ENCODE peak calls at places on chromosomes 7 and 10, in four cellular contexts. One of them, this sample, is unnamed. For H3K4me1, the result is how much of the 10 kb centered on the place peaks cover.

GRCh38 chr10:7243139-7243538 is 167.7 kb downstream of the SFMBT2 start:
- DNase-seq in A549: no peak
- DNase-seq in stomach: no peak
- DNase-seq in mesendoderm: no peak
- DNase-seq in this sample: no peak

GRCh38 chr7:55387062-55387965 is 22.2 kb downstream of the LANCL2 start:
- DNase-seq in mesendoderm: peak
- DNase-seq in A549: peak
- DNase-seq in stomach: no peak
- DNase-seq in this sample: no peak

GRCh38 chr10:28382520-28383269 is 79.8 kb upstream of the MPP7 start:
- DNase-seq in stomach: no peak
- DNase-seq in A549: peak
- DNase-seq in mesendoderm: no peak
- DNase-seq in this sample: no peak

GRCh38 chr7:100007887-100008286 is 7.5 kb upstream of the ZKSCAN1 start:
- DNase-seq in mesendoderm: peak
- DNase-seq in A549: no peak
- DNase-seq in stomach: no peak
- DNase-seq in this sample: no peak

GRCh38 chr7:70017371-70017770 is 419.1 kb downstream of the AUTS2 start:
- DNase-seq in stomach: no peak
- DNase-seq in A549: no peak
- DNase-seq in mesendoderm: no peak
- DNase-seq in this sample: no peak

GRCh38 chr7:42016517-42016916 is 220.5 kb downstream of the GLI3 start:
- DNase-seq in stomach: no peak
- DNase-seq in A549: no peak
- DNase-seq in mesendoderm: no peak
- DNase-seq in this sample: no peak

GRCh38 chr7:151551820-151552219 is 32.1 kb upstream of the RHEB start:
- DNase-seq in mesendoderm: peak
- DNase-seq in stomach: no peak
- DNase-seq in A549: no peak
- DNase-seq in this sample: no peak

GRCh38 chr10:52762088-52762487 is 10.5 kb downstream of the MBL2 start:
- DNase-seq in A549: no peak
- DNase-seq in mesendoderm: no peak
- DNase-seq in stomach: no peak
- DNase-seq in this sample: no peak

GRCh38 chr10:18417950-18418527 is 233.3 kb downstream of the NSUN6 start:
- DNase-seq in stomach: no peak
- DNase-seq in A549: no peak
- DNase-seq in mesendoderm: no peak
- DNase-seq in this sample: no peak

GRCh38 chr7:158821173-158822021 is 7.9 kb downstream of the ESYT2 start:
- DNase-seq in mesendoderm: peak
- DNase-seq in stomach: no peak
- DNase-seq in A549: peak
- DNase-seq in this sample: no peak

GRCh38 chr7:104983620-104984539 is 30.1 kb upstream of the KMT2E start:
- DNase-seq in stomach: peak
- DNase-seq in mesendoderm: peak
- DNase-seq in A549: peak
- DNase-seq in this sample: peak

GRCh38 chr7:158783595-158783994 is 45.7 kb downstream of the ESYT2 start:
- DNase-seq in stomach: no peak
- DNase-seq in A549: no peak
- DNase-seq in mesendoderm: no peak
- DNase-seq in this sample: no peak

GRCh38 chr7:2934984-2935740 is 91.1 kb upstream of the GNA12 start:
- DNase-seq in mesendoderm: no peak
- DNase-seq in stomach: no peak
- DNase-seq in A549: no peak
- DNase-seq in this sample: no peak

GRCh38 chr10:79285315-79286185 is 61.7 kb upstream of the PPIF start:
- DNase-seq in mesendoderm: no peak
- DNase-seq in A549: no peak
- DNase-seq in stomach: no peak
- DNase-seq in this sample: no peak

GRCh38 chr7:139036901-139037300 is 1.1 kb upstream of the ZC3HAV1L start:
- DNase-seq in stomach: no peak
- DNase-seq in A549: no peak
- DNase-seq in mesendoderm: no peak
- DNase-seq in this sample: no peak

GRCh38 chr7:95636140-95636539 is 39.8 kb upstream of the PDK4 start:
- DNase-seq in A549: no peak
- DNase-seq in stomach: no peak
- DNase-seq in mesendoderm: no peak
- DNase-seq in this sample: no peak

GRCh38 chr7:111098011-111098925 is 7.3 kb downstream of the LRRN3 start:
- DNase-seq in mesendoderm: peak
- DNase-seq in A549: peak
- DNase-seq in stomach: no peak
- DNase-seq in this sample: no peak

GRCh38 chr10:75845538-75845937 is 414.1 kb downstream of the LRMDA start:
- DNase-seq in A549: no peak
- DNase-seq in stomach: no peak
- DNase-seq in mesendoderm: peak
- DNase-seq in this sample: no peak

GRCh38 chr10:44986670-44987069 is 8.1 kb upstream of the DEPP1 start:
- DNase-seq in A549: no peak
- DNase-seq in stomach: no peak
- DNase-seq in mesendoderm: no peak
- DNase-seq in this sample: no peak
- H3K4me1 ChIP-seq in A549: under half
- H3K4me1 ChIP-seq in stomach: under half
- H3K4me1 ChIP-seq in mesendoderm: under half
- H3K4me1 ChIP-seq in this sample: under half

GRCh38 chr10:119543814-119544642 is 1.5 kb upstream of the RGS10 start:
- DNase-seq in stomach: no peak
- DNase-seq in mesendoderm: peak
- DNase-seq in A549: no peak
- DNase-seq in this sample: no peak

GRCh38 chr10:119541459-119542356 is 811 bp downstream of the RGS10 start:
- DNase-seq in stomach: peak
- DNase-seq in A549: no peak
- DNase-seq in mesendoderm: no peak
- DNase-seq in this sample: no peak

GRCh38 chr10:119542357-119542989 is at the start of gene RGS10:
- DNase-seq in stomach: peak
- DNase-seq in mesendoderm: peak
- DNase-seq in A549: peak
- DNase-seq in this sample: peak

GRCh38 chr10:119545310-119545709 is 2.8 kb upstream of the RGS10 start:
- DNase-seq in stomach: no peak
- DNase-seq in A549: no peak
- DNase-seq in mesendoderm: no peak
- DNase-seq in this sample: no peak

DNA sequence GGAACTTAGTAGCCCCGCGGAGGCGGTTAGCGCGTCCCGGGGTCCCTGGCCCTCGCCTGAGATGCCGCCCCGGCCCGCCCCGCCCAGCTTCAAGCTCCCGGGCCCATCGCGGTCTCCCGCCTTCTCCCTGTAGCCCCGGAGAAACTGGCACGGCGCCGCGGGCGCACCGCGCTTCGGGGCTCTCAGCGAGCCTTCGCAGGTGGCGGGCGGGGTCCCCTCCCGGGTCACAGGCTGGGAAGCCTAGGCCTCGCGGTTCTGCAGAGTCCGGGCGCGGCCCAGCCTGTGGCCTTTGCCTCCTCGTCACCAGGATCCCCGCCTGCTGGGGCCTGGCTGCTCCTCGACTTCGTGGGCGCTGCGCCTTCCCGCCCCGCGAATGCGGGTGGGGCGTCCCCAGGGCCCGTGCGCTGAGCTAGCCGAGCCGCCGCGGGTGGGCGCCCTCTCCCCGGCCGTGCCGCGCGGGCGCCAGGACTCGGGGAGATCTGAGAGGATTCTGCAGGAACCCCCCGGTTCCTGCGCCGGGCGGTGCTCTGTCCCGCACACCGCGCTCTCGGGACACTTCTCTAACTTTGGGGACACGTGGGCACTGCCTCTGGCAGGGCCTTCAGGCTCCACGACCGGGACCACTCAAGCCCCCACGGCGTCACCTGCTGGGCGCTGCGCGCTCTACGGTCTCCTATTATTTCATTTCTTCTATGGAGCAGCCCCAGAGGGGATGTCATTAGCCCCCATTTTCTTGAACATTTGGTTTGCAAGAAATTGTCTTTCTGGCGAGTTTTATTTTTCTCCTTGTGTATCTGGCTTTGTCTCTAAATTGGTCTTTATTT is 683 bp upstream of the RGS10 start:
- DNase-seq in stomach: peak
- DNase-seq in A549: peak
- DNase-seq in mesendoderm: peak
- DNase-seq in this sample: peak
- H3K27ac ChIP-seq in stomach: peak
- H3K27ac ChIP-seq in A549: peak
- H3K27ac ChIP-seq in mesendoderm: no peak
- H3K27ac ChIP-seq in this sample: peak

GRCh38 chr10:71739368-71739900 is 19.9 kb upstream of the C10orf105 start:
- DNase-seq in mesendoderm: no peak
- DNase-seq in stomach: no peak
- DNase-seq in A549: no peak
- DNase-seq in this sample: no peak
- H3K4me1 ChIP-seq in mesendoderm: under half
- H3K4me1 ChIP-seq in stomach: under half
- H3K4me1 ChIP-seq in A549: under half
- H3K4me1 ChIP-seq in this sample: under half

GRCh38 chr10:89283174-89283987 is 18.5 kb upstream of the IFIT2 start:
- DNase-seq in stomach: no peak
- DNase-seq in A549: no peak
- DNase-seq in mesendoderm: no peak
- DNase-seq in this sample: no peak

GRCh38 chr10:89281606-89282395 is 20.0 kb upstream of the IFIT2 start:
- DNase-seq in stomach: no peak
- DNase-seq in A549: no peak
- DNase-seq in mesendoderm: no peak
- DNase-seq in this sample: no peak

GRCh38 chr10:89278034-89278535 is 23.8 kb upstream of the IFIT2 start:
- DNase-seq in mesendoderm: peak
- DNase-seq in A549: peak
- DNase-seq in stomach: no peak
- DNase-seq in this sample: peak

GRCh38 chr10:89280501-89280900 is 21.3 kb upstream of the IFIT2 start:
- DNase-seq in A549: no peak
- DNase-seq in mesendoderm: no peak
- DNase-seq in stomach: no peak
- DNase-seq in this sample: no peak

DNA sequence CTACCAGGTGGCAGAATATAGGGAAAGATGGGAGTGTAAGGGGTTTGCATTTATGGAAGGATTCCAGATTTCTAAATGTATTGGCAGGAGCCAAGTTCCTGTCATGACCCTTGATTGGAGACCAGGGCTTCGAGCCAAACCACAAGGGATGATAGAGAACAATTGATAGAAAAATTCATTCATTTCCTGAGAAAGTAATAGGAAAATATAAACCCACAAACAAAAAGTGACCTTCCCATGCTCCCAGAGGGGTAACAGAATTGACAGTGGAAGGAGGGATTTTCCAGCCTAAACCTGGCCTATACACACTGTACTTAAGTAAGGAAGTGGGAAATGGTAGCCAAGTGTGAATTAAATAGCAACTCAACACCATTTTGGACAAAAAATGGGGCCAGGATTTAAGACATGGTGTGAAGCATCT is 22.4 kb upstream of the IFIT2 start:
- DNase-seq in A549: peak
- DNase-seq in mesendoderm: no peak
- DNase-seq in stomach: peak
- DNase-seq in this sample: no peak
- H3K27ac ChIP-seq in A549: peak
- H3K27ac ChIP-seq in mesendoderm: no peak
- H3K27ac ChIP-seq in stomach: no peak
- H3K27ac ChIP-seq in this sample: no peak

DNA sequence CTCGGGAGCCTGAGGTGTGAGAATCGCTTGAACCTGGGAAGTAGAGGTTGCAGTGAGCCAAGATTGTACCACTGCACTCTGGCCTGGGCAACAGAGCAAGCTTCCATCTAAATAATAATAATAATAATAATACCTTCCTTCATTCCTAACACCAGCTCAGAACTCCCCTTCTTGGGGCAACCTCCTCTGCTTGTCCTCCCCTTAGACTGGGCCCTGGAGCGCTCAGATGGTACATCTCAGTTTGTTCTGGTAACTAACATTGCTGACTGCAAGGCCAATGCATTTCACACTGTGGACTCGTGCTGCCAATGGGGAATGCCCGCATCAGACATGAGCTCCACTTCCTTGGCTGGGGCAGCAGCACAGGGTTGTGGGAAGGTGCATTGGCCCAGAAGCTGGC is 77.6 kb downstream of the C10orf105 start:
- DNase-seq in stomach: no peak
- DNase-seq in A549: no peak
- DNase-seq in mesendoderm: no peak
- DNase-seq in this sample: no peak
- H3K4me1 ChIP-seq in stomach: under half
- H3K4me1 ChIP-seq in A549: under half
- H3K4me1 ChIP-seq in mesendoderm: under half
- H3K4me1 ChIP-seq in this sample: under half

GRCh38 chr10:92897916-92898315 is 49.6 kb downstream of the EXOC6 start:
- DNase-seq in A549: no peak
- DNase-seq in mesendoderm: no peak
- DNase-seq in stomach: no peak
- DNase-seq in this sample: no peak
- H3K27ac ChIP-seq in A549: no peak
- H3K27ac ChIP-seq in mesendoderm: no peak
- H3K27ac ChIP-seq in stomach: no peak
- H3K27ac ChIP-seq in this sample: no peak